ENCODE peak calls at places on chromosomes 4 and X, in eight cellular contexts. M, F, Y, Q, J, B, S and W are unnamed samples.
A peak's percentile ranks its signal among the peaks of the same experiment; 100 is the strongest.

GRCh38 chr4:28469886-28470285 is 1609.2 kb downstream of the STIM2 start:
- DNase-seq in Q (no peak), B (no peak), Y (no peak), S (no peak), J (peak; percentile 5), F (no peak), M (no peak), W (no peak)

GRCh38 chrX:107628662-107629532 is 587 bp downstream of the PRPS1 start:
- DNase-seq in Y (peak; percentile 45), Q (peak; percentile 5), M (peak; percentile 29), B (no peak), S (peak; percentile 9), J (peak; percentile 24), F (no peak), W (no peak)

GRCh38 chrX:37425370-37425769 is 76.2 kb downstream of the PRRG1 start:
- DNase-seq in F (no peak), Q (no peak), Y (no peak), S (no peak), J (no peak), B (no peak), M (no peak), W (no peak)

GRCh38 chrX:132165651-132166050 is 37.8 kb upstream of the FRMD7 start:
- DNase-seq in B (no peak), Y (no peak), Q (no peak), F (no peak), J (no peak), M (no peak), S (no peak), W (no peak)

GRCh38 chrX:37543324-37543723 is 28.1 kb upstream of the LANCL3 start:
- DNase-seq in Q (no peak), S (no peak), B (no peak), M (no peak), J (no peak), Y (no peak), F (no peak), W (no peak)

GRCh38 chr4:10584042-10584441 is 100.5 kb downstream of the CLNK start:
- DNase-seq in Y (peak; percentile 25), J (peak; percentile 87), F (no peak), S (no peak), B (peak; percentile 34), M (no peak), Q (peak; percentile 6), W (no peak)

GRCh38 chrX:106144755-106145639 is 23.1 kb upstream of the PWWP3B start:
- DNase-seq in J (no peak), F (no peak), B (no peak), M (no peak), S (no peak), Q (no peak), Y (no peak), W (no peak)

GRCh38 chrX:151517421-151517820 is 46.1 kb upstream of the PASD1 start:
- DNase-seq in Y (no peak), J (no peak), Q (no peak), S (no peak), M (no peak), B (no peak), F (no peak), W (no peak)

GRCh38 chr4:85127653-85128052 is 161.2 kb upstream of the WDFY3 start:
- DNase-seq in J (peak; percentile 66), Q (no peak), S (peak; percentile 82), F (peak; percentile 9), M (no peak), Y (peak; percentile 56), B (peak; percentile 15), W (no peak)